ENCODE peak calls at places on chromosomes 2 and 18, in nine cellular contexts. T is thoracic aorta; J is tibial nerve; Y is activated naive CD4-positive, alpha-beta T cell treated with anti-CD3 and anti-CD28 coated beads, Interleukin-2, amount 10 ng/mL, durations not matched to agents 7 days and 5 days; D is effector memory CD8-positive, alpha-beta T cell; X is neural progenitor cell; P is posterior vena cava; G is psoas muscle; W is retina. N is an unnamed sample.

GRCh38 chr2:235747868-235748144 is 254.0 kb downstream of the AGAP1 start:
- DNase-seq in T (no peak), J (no peak), Y (no peak), D (no peak), X (no peak), P (no peak), G (no peak), W (no peak), N (no peak)

GRCh38 chr18:14912967-14913366 is 165.0 kb downstream of the ANKRD30B start:
- DNase-seq in T (no peak), J (no peak), Y (no peak), D (no peak), X (no peak), P (no peak), G (no peak), W (no peak), N (no peak)

GRCh38 chr2:27771548-27772335 is at the start of gene MRPL33:
- DNase-seq in T (peak; percentile 86), J (peak; percentile 92), Y (peak; percentile 95), D (peak; percentile 85), X (peak; percentile 96), P (peak; percentile 98), G (peak; percentile 98), W (peak; percentile 98), N (peak; percentile 91)

GRCh38 chr2:127193948-127194267 is 26.2 kb downstream of the CYP27C1 start:
- DNase-seq in T (no peak), J (no peak), Y (no peak), D (no peak), X (no peak), P (no peak), G (no peak), W (no peak), N (no peak)

GRCh38 chr2:33135645-33136044 is 188.9 kb downstream of the LTBP1 start:
- DNase-seq in T (no peak), J (no peak), Y (no peak), D (no peak), X (no peak), P (no peak), G (no peak), W (no peak), N (peak; percentile 15)

GRCh38 chr18:415047-415446 is 85.5 kb downstream of the COLEC12 start:
- DNase-seq in T (no peak), J (no peak), Y (no peak), D (no peak), X (no peak), P (no peak), G (no peak), W (no peak), N (no peak)

GRCh38 chr2:9752441-9753275 is 90.6 kb upstream of the TAF1B start:
- DNase-seq in T (peak; percentile 31), J (no peak), Y (peak; percentile 86), D (peak; percentile 59), X (no peak), P (peak; percentile 84), G (no peak), W (no peak), N (peak; percentile 95)

GRCh38 chr2:15561574-15562344 is 625 bp upstream of the NBAS start:
- DNase-seq in T (no peak), J (no peak), Y (peak; percentile 47), D (peak; percentile 2), X (peak; percentile 47), P (no peak), G (no peak), W (peak; percentile 83), N (peak; percentile 56)

GRCh38 chr2:8255448-8255800 is 426.4 kb upstream of the ID2 start:
- DNase-seq in T (no peak), J (no peak), Y (no peak), D (no peak), X (no peak), P (no peak), G (no peak), W (no peak), N (peak; percentile 27)

GRCh38 chr18:59141294-59142068 is 1.8 kb downstream of the SEC11C start:
- DNase-seq in T (no peak), J (no peak), Y (no peak), D (no peak), X (no peak), P (no peak), G (no peak), W (peak; percentile 47), N (no peak)

GRCh38 chr18:6401687-6402086 is 13.0 kb downstream of the L3MBTL4 start:
- DNase-seq in T (no peak), J (no peak), Y (no peak), D (no peak), X (peak; percentile 62), P (no peak), G (no peak), W (peak; percentile 19), N (no peak)

GRCh38 chr18:76494181-76494540 is 881 bp downstream of the ZNF516 start:
- DNase-seq in T (no peak), J (peak; percentile 37), Y (peak; percentile 45), D (no peak), X (peak; percentile 79), P (peak; percentile 82), G (peak; percentile 61), W (no peak), N (no peak)

GRCh38 chr18:34837769-34838194 is 127.7 kb downstream of the DTNA start:
- DNase-seq in T (no peak), J (no peak), Y (no peak), D (no peak), X (no peak), P (no peak), G (peak; percentile 54), W (peak; percentile 69), N (no peak)

GRCh38 chr2:32772623-32773221 is 144.9 kb downstream of the TTC27 start:
- DNase-seq in T (no peak), J (no peak), Y (no peak), D (no peak), X (peak; percentile 79), P (no peak), G (no peak), W (peak; percentile 34), N (peak; percentile 52)

GRCh38 chr18:12840382-12840781 is 43.7 kb downstream of the PTPN2 start:
- DNase-seq in T (no peak), J (no peak), Y (no peak), D (peak; percentile 3), X (no peak), P (no peak), G (no peak), W (no peak), N (no peak)

N was measured in RPMI7951.